ENCODE peak calls at places on chromosomes 5 and 9, in six cellular contexts. R is mammary epithelial cell; Q is neural progenitor cell; L is esophagus squamous epithelium; S is CD4-positive, CD25-positive, alpha-beta regulatory T cell; F is mucosa of descending colon. V is an unnamed sample.
A peak's percentile ranks its signal among the peaks of the same experiment; 100 is the strongest.

GRCh38 chr5:132457371-132458225 is 33.0 kb downstream of the IRF1 start:
- DNase-seq in S (no peak), R (no peak), F (peak; percentile 46), L (no peak), Q (no peak), V (peak; percentile 58)

GRCh38 chr5:174951151-174951780 is 226.9 kb downstream of the MSX2 start:
- DNase-seq in S (peak; percentile 3), L (no peak), R (peak; percentile 52), F (peak; percentile 25), Q (peak; percentile 89), V (peak; percentile 41)

GRCh38 chr5:125699860-125700259 is 723.3 kb upstream of the GRAMD2B start:
- DNase-seq in R (no peak), Q (peak; percentile 13), L (no peak), F (no peak), S (no peak), V (no peak)

GRCh38 chr5:71830626-71831539 is 111.8 kb downstream of the CARTPT start:
- DNase-seq in R (peak; percentile 57), F (peak; percentile 49), Q (no peak), L (no peak), S (no peak), V (no peak)

GRCh38 chr9:14317667-14318255 is 3.8 kb upstream of the NFIB start:
- DNase-seq in S (no peak), R (no peak), L (no peak), F (no peak), Q (no peak), V (no peak)

GRCh38 chr5:139725073-139725830 is 70.4 kb upstream of the PSD2 start:
- DNase-seq in F (no peak), L (no peak), S (no peak), Q (no peak), R (no peak), V (no peak)

GRCh38 chr9:91192785-91193657 is 168.7 kb downstream of the AUH start:
- DNase-seq in S (no peak), L (no peak), F (peak; percentile 82), Q (peak; percentile 67), R (peak; percentile 96), V (peak; percentile 45)

GRCh38 chr9:35606138-35606504 is 1.1 kb downstream of the TESK1 start:
- DNase-seq in F (no peak), R (no peak), L (no peak), Q (no peak), S (no peak), V (no peak)

GRCh38 chr9:95874989-95875304 is 544 bp upstream of the ERCC6L2 start:
- DNase-seq in F (peak; percentile 79), Q (peak; percentile 52), R (peak; percentile 52), S (peak; percentile 45), L (no peak), V (peak; percentile 43)

GRCh38 chr9:93447642-93448041 is 3.8 kb upstream of the FAM120A start:
- DNase-seq in R (no peak), S (no peak), L (no peak), F (no peak), Q (no peak), V (no peak)

GRCh38 chr9:93453047-93453914 is at the start of gene FAM120AOS:
- DNase-seq in F (peak; percentile 91), S (peak; percentile 84), R (peak; percentile 95), L (peak; percentile 61), Q (peak; percentile 91), V (peak; percentile 75)

GRCh38 chr9:93452710-93453046 is 703 bp downstream of the FAM120AOS start:
- DNase-seq in S (no peak), F (peak; percentile 61), Q (peak; percentile 44), R (peak; percentile 22), L (no peak), V (peak; percentile 21)

GRCh38 chr9:93451762-93452709 is 551 bp downstream of the FAM120A start:
- DNase-seq in Q (peak; percentile 81), R (peak; percentile 52), F (peak; percentile 74), S (peak; percentile 37), L (no peak), V (peak; percentile 26)

DNA sequence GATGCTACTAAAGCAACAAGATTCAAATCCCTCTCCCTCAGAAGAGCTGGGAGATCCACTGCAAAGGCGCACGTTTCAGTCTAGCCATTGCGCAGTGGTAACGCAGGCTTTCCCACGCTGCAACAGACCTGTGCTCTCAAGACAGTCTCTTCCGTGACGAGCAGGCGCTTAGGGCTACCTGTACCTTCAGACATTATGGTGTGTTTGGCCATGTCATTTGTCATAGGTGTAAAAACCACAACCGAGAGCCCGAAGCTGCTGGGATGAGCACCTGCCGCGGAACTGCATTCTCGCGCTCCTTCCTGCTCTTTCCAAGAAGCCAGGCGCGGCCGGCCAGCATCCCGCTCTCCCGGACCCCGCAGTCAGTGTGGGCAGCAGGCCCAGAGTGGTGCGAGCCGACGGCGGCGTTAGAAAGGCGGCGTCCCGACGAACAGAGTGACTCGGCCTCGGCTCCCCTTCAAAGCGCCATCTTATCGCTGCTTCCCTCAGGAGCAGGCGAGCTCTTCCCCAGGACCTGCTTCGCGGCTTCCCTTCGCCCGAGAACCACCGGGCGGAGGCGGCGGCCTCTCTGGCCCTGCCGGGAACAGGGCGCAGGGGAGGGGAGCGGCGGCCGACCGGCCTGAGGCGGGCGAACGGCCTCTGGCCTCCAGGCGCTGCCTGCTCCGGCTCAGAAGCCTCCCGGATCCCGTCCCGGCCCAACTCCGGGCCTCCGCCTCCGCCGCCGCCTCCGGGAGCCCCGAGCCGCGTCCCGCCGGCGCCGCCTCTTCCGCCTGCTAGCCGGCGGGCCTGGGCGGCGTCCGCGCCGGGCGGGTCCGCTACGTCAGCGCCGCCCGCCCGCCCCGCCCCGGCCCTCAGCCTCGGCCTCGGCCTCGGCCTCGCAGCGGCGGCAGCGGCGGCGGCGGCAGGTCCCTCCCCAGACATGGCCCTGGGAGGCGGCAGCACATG is at the start of gene FAM120A:
- DNase-seq in F (peak; percentile 88), L (peak; percentile 9), S (peak; percentile 77), R (peak; percentile 81), Q (peak; percentile 92), V (peak; percentile 62)
- H3K4me1 ChIP-seq in F (peaks cover 31% of the 10 kb centered on the region), L (peaks cover 41% of the 10 kb centered on the region), S (peaks cover 42% of the 10 kb centered on the region), R (peaks cover 14% of the 10 kb centered on the region), Q (peaks cover 11% of the 10 kb centered on the region), V (peaks cover 23% of the 10 kb centered on the region)

DNA sequence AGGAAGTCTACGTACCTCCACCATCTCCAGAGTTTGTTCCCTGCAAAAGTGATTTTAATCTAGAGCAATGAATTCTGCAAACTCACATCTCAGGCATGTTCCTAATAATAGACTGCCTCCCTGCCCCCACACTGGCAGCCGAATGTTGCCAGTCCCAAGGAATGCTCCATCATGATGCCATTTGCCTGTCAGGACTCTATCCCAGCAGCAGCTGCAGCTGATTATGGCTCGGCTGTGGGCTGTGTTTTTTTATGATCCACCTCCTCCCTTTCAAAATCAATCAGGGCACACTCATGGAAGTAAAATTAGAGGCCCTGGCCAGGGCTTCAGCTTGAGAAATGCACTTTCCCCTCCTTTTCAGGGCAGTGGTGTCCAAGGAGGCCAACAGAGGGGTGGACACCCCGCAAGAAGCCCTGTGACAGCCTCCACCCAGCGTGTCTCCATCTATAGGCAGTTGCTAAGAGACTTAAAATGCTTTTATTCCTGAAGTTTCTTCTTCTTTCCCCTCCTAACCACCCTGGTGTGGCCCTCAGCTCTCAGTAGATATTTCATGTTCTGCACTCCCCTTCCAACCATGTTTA is 176.7 kb upstream of the S1PR3 start:
- DNase-seq in Q (no peak), S (no peak), R (no peak), L (no peak), F (no peak), V (no peak)
- H3K4me1 ChIP-seq in Q (peaks cover 14% of the 10 kb centered on the region), S (no peaks in the 10 kb centered on the region), R (peaks cover 20% of the 10 kb centered on the region), L (peaks cover 8% of the 10 kb centered on the region), F (no peaks in the 10 kb centered on the region), V (no peaks in the 10 kb centered on the region)

GRCh38 chr5:91245871-91246270 is 137.2 kb downstream of the ARRDC3 start:
- DNase-seq in S (no peak), R (no peak), Q (no peak), F (no peak), L (no peak), V (no peak)

GRCh38 chr5:91245074-91245452 is 138.1 kb downstream of the ARRDC3 start:
- DNase-seq in Q (no peak), L (no peak), R (no peak), F (no peak), S (no peak), V (no peak)

GRCh38 chr5:91244380-91245073 is 138.6 kb downstream of the ARRDC3 start:
- DNase-seq in R (no peak), F (no peak), S (no peak), L (no peak), Q (no peak), V (no peak)

GRCh38 chr5:91243859-91244258 is 139.3 kb downstream of the ARRDC3 start:
- DNase-seq in F (no peak), S (no peak), L (no peak), R (no peak), Q (no peak), V (no peak)

DNA sequence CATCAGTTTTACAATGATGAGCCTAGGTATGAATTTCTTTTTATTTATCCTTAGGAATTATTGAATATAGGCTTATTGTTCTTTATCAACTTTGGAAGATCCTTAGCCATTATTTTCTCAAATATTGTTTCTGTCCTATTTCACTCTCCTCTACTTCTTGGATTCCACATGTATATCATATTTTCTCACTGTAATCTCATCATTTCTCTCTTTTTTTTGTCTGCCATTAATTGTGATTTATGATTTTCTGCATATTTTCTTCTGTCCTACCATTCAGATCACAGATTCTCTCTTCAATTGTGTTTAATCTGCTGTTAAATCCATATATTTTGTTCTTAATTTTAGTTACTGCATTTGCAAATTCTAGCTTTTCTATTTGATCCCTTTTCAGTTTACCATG is 139.8 kb downstream of the ARRDC3 start:
- DNase-seq in R (no peak), S (no peak), L (no peak), F (no peak), Q (no peak), V (no peak)
- H3K4me1 ChIP-seq in R (no peaks in the 10 kb centered on the region), S (no peaks in the 10 kb centered on the region), L (no peaks in the 10 kb centered on the region), F (no peaks in the 10 kb centered on the region), Q (no peaks in the 10 kb centered on the region), V (no peaks in the 10 kb centered on the region)

DNA sequence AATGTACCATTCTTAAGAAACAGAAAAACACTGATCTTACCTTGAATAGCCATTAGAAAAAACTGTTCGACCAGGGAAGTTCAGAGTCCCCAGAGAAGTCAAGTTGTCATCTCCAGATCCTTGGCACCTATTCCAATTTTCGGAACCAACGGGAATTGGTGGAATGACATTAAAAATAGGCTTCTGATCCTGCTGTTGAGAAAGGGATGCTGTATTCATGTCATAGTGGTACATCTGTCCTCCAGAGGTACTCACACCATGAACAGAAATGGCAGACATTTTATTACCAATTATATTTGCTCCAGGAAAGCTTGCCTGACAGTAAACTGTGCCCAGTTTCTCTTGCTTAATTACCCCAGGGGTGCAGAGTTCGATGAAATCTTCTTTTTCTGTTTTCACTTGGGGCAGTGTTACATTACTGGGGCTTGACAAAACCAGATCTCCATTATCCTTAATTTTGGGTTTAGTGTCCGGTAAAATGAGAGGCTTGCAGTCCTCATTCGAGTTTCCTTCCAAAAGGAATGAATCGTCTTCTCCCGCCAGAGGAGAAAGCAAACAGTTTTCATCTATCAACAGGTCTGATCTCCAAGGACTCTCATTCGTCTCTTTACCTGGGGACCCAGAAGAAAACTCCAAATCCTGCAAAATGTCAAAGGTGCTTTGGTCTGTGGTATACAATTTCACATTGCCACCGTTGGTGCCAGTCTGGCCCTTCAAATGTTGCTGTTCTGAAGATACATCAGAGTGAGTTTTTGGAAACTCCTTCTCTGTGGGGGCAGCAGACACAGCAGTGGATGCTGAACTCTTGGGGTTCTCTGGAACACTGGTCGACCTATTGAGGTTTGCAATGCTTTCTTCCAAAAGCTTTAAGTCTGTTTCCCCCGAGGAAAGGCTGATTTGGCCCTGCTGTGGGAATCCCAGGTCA is 3.6 kb downstream of the NR3C1 start:
- DNase-seq in Q (no peak), R (peak; percentile 30), S (no peak), F (no peak), L (no peak), V (no peak)
- H3K4me1 ChIP-seq in Q (peaks cover 34% of the 10 kb centered on the region), R (peaks cover 8% of the 10 kb centered on the region), S (peaks cover 77% of the 10 kb centered on the region), F (peaks cover 15% of the 10 kb centered on the region), L (peaks cover 71% of the 10 kb centered on the region), V (peaks cover 62% of the 10 kb centered on the region)